ENCODE peak calls at places on chromosomes 11 and 22, in four cellular contexts. R is fibroblast of the aortic adventitia, H is fibroblast of lung, X is ovary. Q is an unnamed sample.

GRCh38 chr11:79184285-79184684 is 256.5 kb downstream of the TENM4 start:
- DNase-seq in X (no peak), H (no peak), R (no peak), Q (no peak)

GRCh38 chr22:48798281-48799226 is 1029.1 kb downstream of the BRD1 start:
- DNase-seq in X (no peak), H (no peak), R (no peak), Q (no peak)

GRCh38 chr22:46053563-46054090 is 76.7 kb upstream of the WNT7B start:
- DNase-seq in H (peak), R (peak), X (peak), Q (peak)

GRCh38 chr11:10612217-10612862 is 43.9 kb upstream of the LYVE1 start:
- DNase-seq in X (no peak), H (no peak), R (no peak), Q (no peak)

GRCh38 chr11:46369458-46370152 is 11.9 kb upstream of the MDK start:
- DNase-seq in R (peak), X (peak), H (peak), Q (peak)

GRCh38 chr11:2575611-2576051 is 124.2 kb downstream of the KCNQ1OT1 start:
- DNase-seq in X (peak), R (no peak), H (no peak), Q (no peak)

GRCh38 chr11:62791501-62792192 is at the start of gene TMEM223:
- DNase-seq in R (peak), X (peak), H (peak), Q (peak)

GRCh38 chr22:41917906-41918791 is 3.3 kb upstream of the SHISA8 start:
- DNase-seq in R (peak), X (no peak), H (peak), Q (peak)

GRCh38 chr22:46473021-46473779 is 64.2 kb downstream of the CELSR1 start:
- DNase-seq in H (no peak), R (no peak), X (no peak), Q (no peak)

GRCh38 chr11:107707807-107708206 is 4.0 kb downstream of the SLN start:
- DNase-seq in R (no peak), H (no peak), X (no peak), Q (no peak)

GRCh38 chr11:44911031-44911814 is 39.5 kb downstream of the TP53I11 start:
- DNase-seq in X (peak), R (peak), H (peak), Q (peak)

GRCh38 chr11:2173150-2173693 is 1.6 kb upstream of the TH start:
- DNase-seq in H (no peak), X (no peak), R (no peak), Q (no peak)

DNA sequence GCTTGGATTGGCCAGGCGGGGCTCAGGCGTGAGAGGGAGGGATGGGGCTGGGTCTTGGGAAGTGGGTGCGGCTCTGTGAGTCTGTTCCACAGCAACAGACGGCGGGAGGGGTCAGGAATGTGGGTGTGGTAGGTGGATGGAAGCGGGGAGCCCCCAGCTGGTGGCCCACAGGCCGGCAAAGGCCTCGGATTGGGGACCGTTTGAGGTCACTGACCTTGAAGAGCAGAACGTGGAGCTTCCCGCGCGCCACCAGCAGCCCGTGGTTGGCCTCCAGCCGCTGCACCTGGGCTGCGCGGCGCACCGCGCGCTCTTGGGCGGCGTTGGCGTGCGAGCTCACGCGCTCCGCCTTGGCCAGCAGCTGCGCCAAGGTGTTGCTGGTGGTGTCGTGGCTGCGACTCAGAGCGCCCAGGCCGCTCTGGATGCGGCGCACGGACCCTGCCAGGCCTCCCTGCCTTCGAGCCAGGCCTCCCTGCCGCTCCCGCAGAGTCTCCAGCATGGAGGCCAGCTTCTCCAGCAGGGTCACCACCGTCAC is 356 bp downstream of the CAVIN3 start:
- DNase-seq in H (peak), R (peak), X (peak), Q (peak)
- TF ChIP-seq CTCF in H (no peak), R (no peak), X (no peak), Q (no peak)

GRCh38 chr22:50729391-50730012 is 8.5 kb upstream of the ACR start:
- DNase-seq in H (no peak), R (no peak), X (peak), Q (no peak)

GRCh38 chr22:50732681-50733080 is 5.3 kb upstream of the ACR start:
- DNase-seq in R (no peak), H (no peak), X (peak), Q (no peak)

GRCh38 chr22:50731811-50732624 is 6.0 kb upstream of the ACR start:
- DNase-seq in R (peak), X (peak), H (peak), Q (peak)

GRCh38 chr22:50730013-50730891 is 7.8 kb upstream of the ACR start:
- DNase-seq in X (peak), H (no peak), R (no peak), Q (no peak)

GRCh38 chr22:50730941-50731661 is 6.9 kb upstream of the ACR start:
- DNase-seq in H (no peak), R (peak), X (peak), Q (no peak)
- TF ChIP-seq CTCF in H (no peak), R (no peak), X (no peak), Q (no peak)

GRCh38 chr11:123696183-123696582 is 41.8 kb upstream of the SCN3B start:
- DNase-seq in R (no peak), X (no peak), H (peak), Q (peak)
- TF ChIP-seq CTCF in R (no peak), X (no peak), H (no peak), Q (no peak)

GRCh38 chr22:20956258-20957117 is 10.6 kb upstream of the AIFM3 start:
- DNase-seq in H (peak), X (no peak), R (peak), Q (peak)
- TF ChIP-seq CTCF in H (no peak), X (no peak), R (no peak), Q (no peak)

GRCh38 chr11:117197006-117197405 is 2.2 kb upstream of the TAGLN start:
- DNase-seq in R (no peak), X (no peak), H (no peak), Q (no peak)

GRCh38 chr11:117199061-117199915 is at the start of gene TAGLN:
- DNase-seq in H (peak), R (peak), X (peak), Q (peak)

GRCh38 chr11:117195761-117196160 is 3.4 kb upstream of the TAGLN start:
- DNase-seq in H (no peak), X (no peak), R (no peak), Q (no peak)

GRCh38 chr11:117198613-117199012 is 557 bp upstream of the TAGLN start:
- DNase-seq in R (no peak), H (no peak), X (no peak), Q (no peak)

GRCh38 chr11:117197516-117198456 is 1.4 kb upstream of the TAGLN start:
- DNase-seq in X (peak), H (peak), R (no peak), Q (no peak)
- TF ChIP-seq CTCF in X (peak), H (peak), R (peak), Q (peak)

DNA sequence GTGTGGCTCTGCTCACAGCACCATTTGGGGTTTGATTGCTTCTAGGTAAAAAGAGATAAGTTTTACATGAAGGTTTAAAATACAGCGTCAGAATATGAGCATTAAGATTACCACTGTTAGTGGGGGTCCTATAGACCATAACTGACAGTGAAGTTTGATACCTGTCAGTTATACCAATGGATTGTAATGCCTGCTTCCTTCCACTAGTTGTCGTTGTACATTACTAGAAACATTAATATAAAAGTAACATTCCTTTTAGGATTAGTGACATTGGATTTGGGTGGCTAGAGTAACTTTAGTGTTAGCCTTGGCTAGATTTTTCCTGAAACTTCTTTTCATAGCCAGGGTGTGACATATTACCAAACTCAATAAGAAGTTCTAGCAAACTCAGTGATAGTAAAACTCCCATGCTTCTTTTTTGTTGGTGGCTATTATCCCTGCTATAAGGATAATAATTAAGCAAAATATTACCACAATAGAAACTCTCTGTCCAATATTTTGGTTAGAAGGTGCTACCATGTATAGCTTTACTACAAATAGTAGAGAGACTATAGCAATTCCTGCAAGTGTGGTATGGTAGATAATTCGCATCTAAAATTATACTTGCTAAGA is 57.1 kb downstream of the FAM181B start:
- DNase-seq in R (no peak), H (no peak), X (no peak), Q (no peak)
- TF ChIP-seq CTCF in R (peak), H (no peak), X (no peak), Q (peak)

DNA sequence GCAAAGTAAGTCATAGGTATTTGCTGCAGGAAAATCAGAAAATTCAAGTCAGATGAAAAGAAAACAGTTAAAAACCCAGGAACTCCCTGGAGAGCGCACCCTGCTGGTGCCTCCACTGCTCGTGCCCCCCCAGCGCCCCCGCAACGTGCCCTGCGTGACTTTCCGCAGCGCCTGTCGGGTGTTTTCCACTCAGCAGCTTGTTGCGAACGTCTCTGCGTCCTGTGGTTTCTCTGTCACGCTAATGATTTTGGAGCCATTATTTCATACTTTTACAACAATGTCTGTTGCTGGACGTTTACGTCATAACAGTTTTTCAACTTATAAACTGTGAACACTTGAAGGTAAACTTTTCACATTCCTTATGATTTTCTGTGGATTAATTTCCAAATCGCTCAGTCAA is 5.0 kb downstream of the CRELD2 start:
- DNase-seq in X (no peak), H (no peak), R (no peak), Q (no peak)
- TF ChIP-seq CTCF in X (no peak), H (peak), R (no peak), Q (no peak)

DNA sequence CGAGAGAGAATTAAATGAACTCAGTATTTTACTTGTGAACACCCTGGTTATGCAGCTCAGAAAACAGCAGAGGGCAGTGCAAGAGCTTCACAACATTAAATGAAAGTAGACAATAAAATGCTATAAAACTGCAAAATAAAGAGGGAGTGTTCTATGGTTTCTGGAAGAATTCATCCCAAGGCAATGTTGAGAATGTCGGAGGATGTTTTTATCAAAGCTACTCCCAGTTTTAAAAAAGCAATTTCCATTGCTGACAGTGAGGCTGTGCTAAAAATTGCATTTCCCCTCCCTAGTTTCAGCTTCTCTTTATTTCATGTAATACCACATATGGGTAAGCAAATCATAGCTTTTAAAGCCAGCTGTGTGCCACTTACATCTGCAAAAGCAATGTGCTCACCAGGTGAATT is 296.9 kb downstream of the RAB38 start:
- DNase-seq in X (no peak), R (peak), H (peak), Q (peak)
- TF ChIP-seq CTCF in X (no peak), R (peak), H (peak), Q (peak)

GRCh38 chr11:17473071-17473744 is 3.4 kb downstream of the ABCC8 start:
- DNase-seq in H (no peak), X (no peak), R (no peak), Q (no peak)
- TF ChIP-seq CTCF in H (no peak), X (no peak), R (no peak), Q (no peak)